ENCODE peak calls at places on chromosome 21, in five cellular contexts. D, Y, A, V and H are unnamed samples.
A peak's percentile ranks its signal among the peaks of the same experiment; 100 is the strongest.

GRCh38 chr21:28540514-28540913 is 452.2 kb downstream of the LTN1 start:
- DNase-seq in D (peak; percentile 89), V (no peak), A (no peak), Y (no peak), H (no peak)

GRCh38 chr21:33419538-33420123 is 16.4 kb downstream of the IFNGR2 start:
- DNase-seq in D (peak; percentile 76), A (no peak), V (no peak), Y (no peak), H (no peak)

GRCh38 chr21:33541756-33542639 is at the start of gene GART:
- DNase-seq in A (peak; percentile 70), Y (peak; percentile 89), V (peak; percentile 85), D (peak; percentile 65), H (peak; percentile 74)

GRCh38 chr21:17495680-17496079 is 17.2 kb upstream of the CXADR start:
- DNase-seq in V (no peak), D (no peak), A (no peak), Y (no peak), H (no peak)

GRCh38 chr21:29365636-29366305 is 67.0 kb downstream of the BACH1 start:
- DNase-seq in Y (no peak), V (no peak), D (no peak), A (no peak), H (no peak)

GRCh38 chr21:41459884-41460534 is 34.0 kb downstream of the MX1 start:
- DNase-seq in V (no peak), D (no peak), Y (no peak), A (no peak), H (no peak)

GRCh38 chr21:27831821-27832569 is 865.1 kb upstream of the ADAMTS5 start:
- DNase-seq in A (no peak), V (no peak), Y (no peak), D (peak; percentile 57), H (no peak)

GRCh38 chr21:33023574-33024277 is 2.0 kb upstream of the OLIG2 start:
- DNase-seq in A (no peak), D (no peak), Y (no peak), V (peak; percentile 63), H (no peak)

GRCh38 chr21:23026878-23027277 is 2028.7 kb downstream of the NCAM2 start:
- DNase-seq in Y (no peak), A (no peak), V (no peak), D (no peak), H (no peak)

GRCh38 chr21:33801424-33802405 is 113.9 kb downstream of the ATP5PO start:
- DNase-seq in D (peak; percentile 80), V (no peak), Y (peak; percentile 39), A (no peak), H (peak; percentile 93)

GRCh38 chr21:27024316-27024715 is 57.4 kb upstream of the ADAMTS5 start:
- DNase-seq in Y (peak; percentile 56), D (peak; percentile 71), A (no peak), V (no peak), H (peak; percentile 91)

GRCh38 chr21:27023186-27023585 is 56.3 kb upstream of the ADAMTS5 start:
- DNase-seq in A (no peak), Y (no peak), V (no peak), D (no peak), H (peak; percentile 56)

GRCh38 chr21:41345934-41346685 is 15.7 kb upstream of the MX2 start:
- DNase-seq in D (no peak), V (no peak), Y (no peak), A (no peak), H (peak; percentile 48)

GRCh38 chr21:14533555-14534400 is 12.3 kb downstream of the SAMSN1 start:
- DNase-seq in Y (peak; percentile 8), A (no peak), D (no peak), V (no peak), H (peak; percentile 59)

DNA sequence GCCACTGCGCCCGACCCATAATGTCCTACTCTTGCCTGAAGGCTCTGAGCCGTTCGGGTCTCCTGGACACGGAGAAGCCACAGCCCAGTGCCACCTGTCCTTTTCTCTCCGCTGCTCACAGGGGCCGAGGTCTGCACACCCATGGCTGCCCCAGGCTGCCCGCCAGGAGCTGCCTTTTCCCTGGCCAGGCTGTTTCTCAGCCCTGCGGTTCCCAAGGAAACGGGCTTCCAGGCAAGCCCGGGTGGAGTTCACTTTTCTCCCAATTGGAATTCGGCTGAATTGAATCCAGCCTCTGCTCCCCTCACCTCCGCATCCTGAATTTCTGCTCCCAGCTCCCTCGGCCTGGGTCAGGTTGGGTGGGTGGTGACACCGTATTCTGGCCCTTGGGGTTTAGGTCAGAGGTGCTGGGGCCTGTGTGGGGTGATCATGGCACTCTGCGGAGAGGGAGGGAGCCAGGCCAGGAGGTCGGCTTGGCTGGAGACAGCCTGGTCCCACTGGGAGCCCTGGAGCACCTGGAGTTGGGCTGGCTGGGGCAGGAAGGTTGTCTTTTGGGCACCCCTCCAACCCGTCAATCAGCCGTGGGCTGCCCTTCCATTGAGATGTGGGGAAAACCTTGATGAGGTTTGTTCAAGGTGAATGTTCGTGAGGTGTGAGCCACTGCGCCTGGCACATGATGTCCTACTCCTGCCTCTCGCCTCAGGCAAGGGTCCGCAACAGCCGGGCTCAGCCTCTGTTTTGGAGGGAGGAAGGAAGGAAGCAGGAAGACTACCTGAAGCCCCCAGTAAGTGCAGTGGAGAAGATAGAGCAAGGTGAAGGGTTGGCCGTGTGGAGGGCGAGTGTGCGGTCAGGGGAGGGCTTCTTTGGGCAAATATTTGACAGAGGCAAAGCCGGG is 25.1 kb downstream of the RRP1 start:
- DNase-seq in Y (peak; percentile 69), V (peak; percentile 55), A (no peak), D (no peak), H (peak; percentile 41)
- H3K18ac ChIP-seq in Y (no peak overlapping the region), V (no peak overlapping the region), A (peak overlapping the region; percentile 70), D (no peak overlapping the region), H (no peak overlapping the region)

DNA sequence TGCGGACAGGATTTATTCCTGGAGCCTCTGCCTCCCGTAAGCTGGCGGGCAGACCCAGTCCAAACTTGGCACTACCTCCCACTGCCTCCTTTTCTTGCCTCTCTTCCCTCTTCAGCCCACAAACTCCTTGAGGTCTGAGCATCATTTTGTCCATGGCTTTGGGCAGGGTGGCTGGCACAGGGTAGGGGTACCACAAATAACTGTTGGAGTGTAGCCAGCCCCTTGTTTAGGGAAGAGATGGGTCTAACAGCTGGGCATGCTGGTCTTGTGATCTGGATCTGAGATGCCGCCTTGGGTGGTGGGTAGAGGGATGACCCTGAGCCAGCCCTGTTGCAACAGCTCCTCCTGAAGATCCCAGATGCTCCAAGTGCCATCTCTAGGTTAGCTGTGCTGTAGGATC is 71.4 kb upstream of the CLDN14 start:
- DNase-seq in D (no peak), V (no peak), Y (no peak), A (no peak), H (no peak)
- H3K4me2 ChIP-seq in D (peak overlapping the region; percentile 21), V (no peak overlapping the region), Y (no peak overlapping the region), A (no peak overlapping the region), H (no peak overlapping the region)

GRCh38 chr21:39029086-39029772 is 154.0 kb downstream of the PSMG1 start:
- DNase-seq in D (peak; percentile 83), V (no peak), A (no peak), Y (peak; percentile 74), H (no peak)
- H3K18ac ChIP-seq in D (peak overlapping the region; percentile 78), V (no peak overlapping the region), A (no peak overlapping the region), Y (peak overlapping the region; percentile 56), H (no peak overlapping the region)

DNA sequence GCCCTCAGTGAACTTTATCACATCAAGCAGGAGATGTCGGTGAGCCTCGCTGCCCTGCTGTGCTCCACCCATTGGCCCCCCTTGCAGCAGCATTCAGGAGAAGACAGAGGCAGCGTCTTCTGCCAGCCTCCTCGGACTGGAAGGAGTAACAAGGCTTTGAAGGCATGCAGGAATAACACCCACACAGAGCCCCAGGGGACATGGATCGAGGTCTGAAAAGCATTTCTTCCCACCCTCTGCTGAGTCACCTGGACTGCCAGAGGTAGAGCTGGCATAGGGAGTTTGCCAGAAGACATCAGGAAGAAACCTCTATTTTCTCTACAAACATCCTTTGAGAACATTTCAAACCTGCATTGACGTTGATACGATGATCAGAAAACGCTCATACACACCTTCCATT is 42.9 kb downstream of the COL18A1 start:
- DNase-seq in D (no peak), V (no peak), Y (no peak), A (no peak), H (no peak)
- H3K4me2 ChIP-seq in D (no peak overlapping the region), V (no peak overlapping the region), Y (no peak overlapping the region), A (no peak overlapping the region), H (no peak overlapping the region)

GRCh38 chr21:44686843-44687561 is 5.0 kb upstream of the KRTAP12-1 start:
- DNase-seq in A (no peak), D (no peak), Y (no peak), V (peak; percentile 34), H (no peak)
- H3K18ac ChIP-seq in A (peak overlapping the region; percentile 20), D (no peak overlapping the region), Y (peak overlapping the region; percentile 65), V (peak overlapping the region; percentile 7), H (no peak overlapping the region)

GRCh38 chr21:34881421-34881820 is 167.7 kb downstream of the RUNX1 start:
- DNase-seq in A (no peak), Y (no peak), V (no peak), D (peak; percentile 84), H (peak; percentile 71)
- H3K4me2 ChIP-seq in A (no peak overlapping the region), Y (no peak overlapping the region), V (no peak overlapping the region), D (peak overlapping the region; percentile 84), H (peak overlapping the region; percentile 24)

DNA sequence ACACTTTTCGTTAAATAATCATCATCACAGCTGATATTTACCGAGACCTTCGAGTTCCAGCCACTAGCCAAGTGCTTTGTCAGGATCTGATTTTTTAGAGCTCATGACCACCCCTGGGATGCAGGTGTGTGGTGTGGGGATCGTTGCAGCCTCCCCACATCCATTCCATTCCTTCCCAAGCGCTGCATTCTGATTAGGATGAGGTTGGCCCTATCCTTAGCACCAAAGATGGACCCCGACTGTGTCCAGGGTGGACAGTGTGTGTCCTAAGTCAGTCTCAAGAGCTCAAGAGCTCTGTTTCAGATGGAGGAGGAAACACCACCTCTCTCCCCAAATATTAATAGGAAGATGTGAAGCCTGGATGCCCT is 74.1 kb downstream of the PSMG1 start:
- DNase-seq in A (no peak), Y (no peak), D (no peak), V (no peak), H (no peak)
- H3K18ac ChIP-seq in A (no peak overlapping the region), Y (no peak overlapping the region), D (no peak overlapping the region), V (no peak overlapping the region), H (no peak overlapping the region)

GRCh38 chr21:31446206-31446900 is 102.3 kb upstream of the TIAM1 start:
- DNase-seq in V (no peak), Y (no peak), A (no peak), D (no peak), H (no peak)
- H3K4me2 ChIP-seq in V (no peak overlapping the region), Y (no peak overlapping the region), A (no peak overlapping the region), D (no peak overlapping the region), H (no peak overlapping the region)

DNA sequence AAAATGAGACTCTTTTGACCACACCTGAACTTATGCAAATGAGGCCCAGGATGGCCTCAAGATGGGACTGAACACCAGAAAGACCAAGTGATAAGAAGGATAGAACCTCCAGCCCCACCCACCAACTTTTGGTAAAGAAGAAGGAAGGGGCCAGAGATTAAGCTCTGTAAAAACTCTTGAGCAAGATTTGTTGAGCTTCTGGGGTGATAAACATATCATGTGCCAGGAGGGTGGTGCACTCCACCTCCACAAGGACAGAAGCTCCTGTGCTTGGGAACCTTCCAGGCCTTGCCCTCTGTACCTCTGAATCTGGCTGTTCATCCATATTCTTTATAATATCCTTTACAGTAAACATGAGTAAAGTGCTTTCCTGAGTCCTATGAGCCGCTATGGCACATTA is 5.3 kb downstream of the RSPH1 start:
- DNase-seq in A (no peak), V (no peak), D (no peak), Y (no peak), H (no peak)
- H3K18ac ChIP-seq in A (no peak overlapping the region), V (no peak overlapping the region), D (no peak overlapping the region), Y (no peak overlapping the region), H (no peak overlapping the region)